ENCODE peak calls at places on chromosome 18, in five cellular contexts. R, C, E, K and S are unnamed samples.

GRCh38 chr18:22670914-22671313 is 253.2 kb upstream of the CTAGE1 start:
- DNase-seq in E (no peak), C (no peak), K (no peak), R (no peak), S (peak)

GRCh38 chr18:267380-267687 is 513 bp downstream of the THOC1 start:
- DNase-seq in K (peak), C (no peak), E (no peak), R (peak), S (no peak)

GRCh38 chr18:56289381-56289780 is 349.0 kb downstream of the TXNL1 start:
- DNase-seq in E (no peak), K (no peak), R (no peak), C (no peak), S (no peak)

GRCh38 chr18:22194151-22194598 is 24.8 kb downstream of the GATA6 start:
- DNase-seq in K (no peak), E (no peak), R (no peak), C (no peak), S (peak)

GRCh38 chr18:12015697-12016062 is 34.4 kb downstream of the IMPA2 start:
- DNase-seq in R (peak), C (no peak), E (no peak), K (peak), S (no peak)

GRCh38 chr18:34131008-34131407 is 93.7 kb downstream of the NOL4 start:
- DNase-seq in E (no peak), C (no peak), K (no peak), R (no peak), S (no peak)

GRCh38 chr18:58355243-58355642 is 273.6 kb downstream of the ALPK2 start:
- DNase-seq in C (no peak), K (peak), E (no peak), R (no peak), S (no peak)

GRCh38 chr18:75757951-75758350 is 330.4 kb upstream of the SMIM21 start:
- DNase-seq in E (no peak), C (no peak), K (no peak), R (no peak), S (no peak)

GRCh38 chr18:59419386-59419785 is 60.3 kb upstream of the LMAN1 start:
- DNase-seq in K (no peak), R (peak), E (no peak), C (no peak), S (peak)

GRCh38 chr18:27331606-27332005 is 146.5 kb upstream of the CHST9 start:
- DNase-seq in C (no peak), R (no peak), K (no peak), E (no peak), S (no peak)

GRCh38 chr18:44862112-44862511 is 181.4 kb downstream of the SETBP1 start:
- DNase-seq in K (no peak), C (no peak), R (no peak), E (no peak), S (no peak)

GRCh38 chr18:23342506-23342905 is 110.6 kb upstream of the RIOK3 start:
- DNase-seq in R (no peak), K (no peak), E (no peak), C (no peak), S (no peak)

GRCh38 chr18:34709104-34709503 is 994 bp upstream of the DTNA start:
- DNase-seq in K (peak), R (peak), C (no peak), E (no peak), S (peak)

GRCh38 chr18:2855560-2856350 is 8.9 kb downstream of the EMILIN2 start:
- DNase-seq in C (no peak), E (no peak), R (no peak), K (no peak), S (no peak)

GRCh38 chr18:41395695-41396094 is 559.3 kb upstream of the PIK3C3 start:
- DNase-seq in K (no peak), C (no peak), E (no peak), R (no peak), S (peak)

GRCh38 chr18:60861575-60861974 is 471.7 kb upstream of the CDH20 start:
- DNase-seq in R (no peak), C (no peak), E (no peak), K (peak), S (no peak)

GRCh38 chr18:74303936-74304335 is 11.7 kb upstream of the C18orf63 start:
- DNase-seq in R (peak), C (no peak), E (no peak), K (peak), S (peak)

GRCh38 chr18:78510636-78511035 is 469.0 kb upstream of the SALL3 start:
- DNase-seq in E (no peak), R (no peak), C (no peak), K (no peak), S (no peak)

GRCh38 chr18:44819944-44820510 is 139.3 kb downstream of the SETBP1 start:
- DNase-seq in C (no peak), E (no peak), K (no peak), R (no peak), S (no peak)

GRCh38 chr18:31675404-31675803 is 9.0 kb downstream of the B4GALT6 start:
- DNase-seq in C (no peak), K (no peak), R (no peak), E (no peak), S (no peak)

GRCh38 chr18:5122270-5122669 is 74.8 kb downstream of the AKAIN1 start:
- DNase-seq in K (no peak), E (no peak), R (no peak), C (no peak), S (no peak)

GRCh38 chr18:56661414-56662101 is 10.4 kb downstream of the WDR7 start:
- DNase-seq in C (no peak), E (no peak), K (no peak), R (peak), S (no peak)

GRCh38 chr18:62611395-62612241 is 88.8 kb downstream of the ZCCHC2 start:
- DNase-seq in E (no peak), C (no peak), R (no peak), K (no peak), S (peak)

GRCh38 chr18:10732990-10733389 is 207.2 kb downstream of the NAPG start:
- DNase-seq in E (no peak), C (no peak), K (no peak), R (no peak), S (no peak)

GRCh38 chr18:66838340-66838987 is 234.6 kb upstream of the CDH19 start:
- DNase-seq in K (no peak), C (no peak), R (no peak), E (no peak), S (no peak)

GRCh38 chr18:62790836-62791772 is 75.8 kb downstream of the PHLPP1 start:
- DNase-seq in C (no peak), K (peak), R (peak), E (no peak), S (peak)

GRCh38 chr18:76707534-76707933 is 114.8 kb upstream of the ZNF236 start:
- DNase-seq in C (no peak), R (no peak), E (no peak), K (no peak), S (no peak)

GRCh38 chr18:37742436-37742835 is 176.8 kb upstream of the CELF4 start:
- DNase-seq in R (no peak), K (no peak), C (no peak), E (peak), S (no peak)

GRCh38 chr18:32355896-32356295 is 114.8 kb downstream of the GAREM1 start:
- DNase-seq in C (no peak), E (no peak), K (peak), R (peak), S (peak)

GRCh38 chr18:36075862-36076587 is 8.7 kb upstream of the RPRD1A start:
- DNase-seq in K (peak), E (no peak), C (no peak), R (peak), S (peak)

GRCh38 chr18:46320928-46321855 is 217.0 kb downstream of the HAUS1 start:
- DNase-seq in C (no peak), R (peak), E (no peak), K (peak), S (peak)

GRCh38 chr18:46321954-46322353 is 217.8 kb downstream of the HAUS1 start:
- DNase-seq in R (no peak), E (no peak), C (no peak), K (no peak), S (no peak)

GRCh38 chr18:46318356-46318755 is 214.2 kb downstream of the HAUS1 start:
- DNase-seq in C (no peak), E (no peak), K (no peak), R (no peak), S (no peak)

GRCh38 chr18:46319793-46320192 is 215.6 kb downstream of the HAUS1 start:
- DNase-seq in C (no peak), K (peak), E (no peak), R (peak), S (no peak)

GRCh38 chr18:46320297-46320696 is 216.1 kb downstream of the HAUS1 start:
- DNase-seq in E (no peak), C (no peak), K (no peak), R (no peak), S (no peak)
- TF ChIP-seq CTCF in E (peak), C (no peak), K (no peak), R (no peak), S (no peak)

GRCh38 chr18:24378598-24378997 is 19.0 kb downstream of the OSBPL1A start:
- DNase-seq in K (no peak), C (no peak), E (no peak), R (no peak), S (no peak)
- TF ChIP-seq CTCF in K (no peak), C (no peak), E (no peak), R (no peak), S (no peak)

DNA sequence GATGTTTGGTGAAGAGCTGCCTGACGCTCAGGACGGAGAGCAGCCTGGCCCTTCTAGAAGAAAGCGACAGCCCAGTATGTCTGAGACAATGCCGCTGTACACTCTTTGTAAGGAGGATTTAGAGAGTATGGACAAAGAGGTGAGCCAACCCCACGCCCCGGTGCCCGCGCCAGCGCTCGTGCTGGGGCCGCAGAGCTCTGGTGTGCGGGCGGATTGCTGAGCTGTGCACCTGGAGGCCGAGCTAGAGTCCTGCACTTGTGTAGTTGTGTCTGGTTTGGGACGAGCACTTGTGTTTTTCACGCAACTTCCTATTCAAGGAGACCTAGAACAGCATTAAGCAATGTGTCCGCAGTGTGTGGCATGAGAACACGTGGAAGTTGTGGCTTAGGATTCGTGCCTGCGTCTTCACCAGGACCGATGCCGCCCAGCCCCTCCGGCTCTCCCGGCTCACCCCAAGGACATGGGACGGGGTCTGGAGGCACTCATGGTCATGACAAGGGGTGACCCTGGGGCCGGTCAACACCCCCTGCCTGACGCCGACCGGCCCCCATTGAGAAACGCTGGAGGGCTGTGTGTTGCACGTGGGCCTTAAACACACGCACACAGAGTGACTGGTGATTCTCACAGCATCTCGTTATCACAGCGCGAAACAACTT is 49.5 kb downstream of the CTDP1 start:
- DNase-seq in C (no peak), R (no peak), K (no peak), E (no peak), S (no peak)
- TF ChIP-seq CTCF in C (no peak), R (no peak), K (no peak), E (no peak), S (no peak)

GRCh38 chr18:63848159-63848558 is 39.3 kb upstream of the SERPINB2 start:
- DNase-seq in E (peak), R (peak), C (no peak), K (peak), S (peak)
- TF ChIP-seq CTCF in E (peak), R (peak), C (no peak), K (peak), S (peak)

GRCh38 chr18:48914581-48915251 is 36.0 kb downstream of the SMAD7 start:
- DNase-seq in C (no peak), R (no peak), E (no peak), K (no peak), S (no peak)
- TF ChIP-seq CTCF in C (no peak), R (no peak), E (no peak), K (no peak), S (no peak)